ENCODE peak calls at places on chromosomes 2 and 18, in seven cellular contexts. W, L, Z, O, J, K and A are unnamed samples.
A peak's percentile ranks its signal among the peaks of the same experiment; 100 is the strongest.

GRCh38 chr18:48682768-48683167 is 143.9 kb downstream of the CTIF start:
- DNase-seq in W (no peak), L (peak; percentile 62), Z (peak; percentile 59), O (no peak), J (no peak), K (no peak), A (no peak)

GRCh38 chr2:230627806-230628724 is 84.6 kb upstream of the CAB39 start:
- DNase-seq in W (no peak), L (no peak), Z (peak; percentile 27), O (no peak), J (no peak), K (no peak), A (no peak)

GRCh38 chr2:129443235-129443884 is 536.1 kb upstream of the RAB6C start:
- DNase-seq in W (no peak), L (no peak), Z (no peak), O (no peak), J (no peak), K (no peak), A (no peak)

GRCh38 chr2:99939135-99939534 is 203.3 kb downstream of the AFF3 start:
- DNase-seq in W (no peak), L (no peak), Z (no peak), O (no peak), J (no peak), K (no peak), A (no peak)

GRCh38 chr2:134432438-134432883 is 178.6 kb downstream of the MGAT5 start:
- DNase-seq in W (no peak), L (no peak), Z (no peak), O (no peak), J (no peak), K (no peak), A (no peak)

GRCh38 chr2:11050565-11050964 is 104.7 kb upstream of the SLC66A3 start:
- DNase-seq in W (no peak), L (no peak), Z (no peak), O (no peak), J (no peak), K (no peak), A (no peak)

GRCh38 chr2:96792772-96793749 is 23.0 kb upstream of the CNNM3 start:
- DNase-seq in W (no peak), L (peak; percentile 5), Z (peak; percentile 72), O (no peak), J (peak; percentile 52), K (no peak), A (no peak)

GRCh38 chr2:11775384-11775783 is 29.0 kb downstream of the LPIN1 start:
- DNase-seq in W (no peak), L (no peak), Z (no peak), O (no peak), J (no peak), K (no peak), A (no peak)

GRCh38 chr18:48314694-48315093 is 94.5 kb downstream of the ZBTB7C start:
- DNase-seq in W (no peak), L (no peak), Z (peak; percentile 61), O (no peak), J (no peak), K (no peak), A (no peak)

GRCh38 chr2:158391876-158392275 is 64.7 kb downstream of the CCDC148 start:
- DNase-seq in W (no peak), L (no peak), Z (no peak), O (no peak), J (no peak), K (no peak), A (no peak)

GRCh38 chr18:46756559-46757201 is at the start of gene ST8SIA5:
- DNase-seq in W (peak; percentile 57), L (no peak), Z (no peak), O (no peak), J (peak; percentile 36), K (no peak), A (peak; percentile 24)

GRCh38 chr2:168231609-168232241 is 15.7 kb downstream of the STK39 start:
- DNase-seq in W (no peak), L (no peak), Z (no peak), O (no peak), J (peak; percentile 31), K (no peak), A (no peak)

GRCh38 chr2:239626971-239627598 is 226.3 kb upstream of the HDAC4 start:
- DNase-seq in W (no peak), L (no peak), Z (no peak), O (no peak), J (no peak), K (no peak), A (no peak)

GRCh38 chr2:9473308-9473984 is 905 bp upstream of the IAH1 start:
- DNase-seq in W (no peak), L (no peak), Z (peak; percentile 77), O (no peak), J (no peak), K (no peak), A (peak; percentile 33)

GRCh38 chr2:170723446-170723958 is 8.4 kb downstream of the SP5 start:
- DNase-seq in W (no peak), L (no peak), Z (no peak), O (no peak), J (no peak), K (no peak), A (no peak)

GRCh38 chr2:229231885-229232284 is 39.2 kb downstream of the PID1 start:
- DNase-seq in W (no peak), L (no peak), Z (no peak), O (no peak), J (no peak), K (no peak), A (no peak)

DNA sequence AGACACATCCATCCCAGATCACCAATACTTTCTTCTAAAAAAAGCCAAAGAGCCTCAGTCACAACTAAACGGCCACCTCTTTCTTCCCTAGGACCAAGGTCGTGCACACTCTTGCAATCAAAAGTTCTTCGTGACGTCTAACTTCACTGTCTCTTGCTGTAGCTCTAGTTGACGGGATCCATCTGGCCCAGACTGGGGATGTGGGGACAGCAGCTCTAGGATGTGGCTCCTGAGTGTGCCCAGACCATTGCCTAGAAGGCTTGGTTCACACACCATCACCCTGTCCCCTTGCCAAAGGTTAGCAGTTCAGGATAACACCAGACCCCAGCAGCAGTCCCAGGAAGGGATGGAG is 98.2 kb downstream of the TNS1 start:
- DNase-seq in W (no peak), L (no peak), Z (no peak), O (no peak), J (no peak), K (no peak), A (no peak)
- H3K27ac ChIP-seq in W (peak overlapping the region; percentile 98), L (peak overlapping the region; percentile 78), Z (peak overlapping the region; percentile 66), O (no peak overlapping the region), J (peak overlapping the region; percentile 95), K (no peak overlapping the region), A (peak overlapping the region; percentile 90)

GRCh38 chr2:56582570-56582969 is 398.8 kb downstream of the CCDC85A start:
- DNase-seq in W (no peak), L (no peak), Z (no peak), O (no peak), J (no peak), K (no peak), A (no peak)
- H3K4me3 ChIP-seq in W (no peak overlapping the region), L (no peak overlapping the region), Z (no peak overlapping the region), O (no peak overlapping the region), J (no peak overlapping the region), K (no peak overlapping the region), A (no peak overlapping the region)

DNA sequence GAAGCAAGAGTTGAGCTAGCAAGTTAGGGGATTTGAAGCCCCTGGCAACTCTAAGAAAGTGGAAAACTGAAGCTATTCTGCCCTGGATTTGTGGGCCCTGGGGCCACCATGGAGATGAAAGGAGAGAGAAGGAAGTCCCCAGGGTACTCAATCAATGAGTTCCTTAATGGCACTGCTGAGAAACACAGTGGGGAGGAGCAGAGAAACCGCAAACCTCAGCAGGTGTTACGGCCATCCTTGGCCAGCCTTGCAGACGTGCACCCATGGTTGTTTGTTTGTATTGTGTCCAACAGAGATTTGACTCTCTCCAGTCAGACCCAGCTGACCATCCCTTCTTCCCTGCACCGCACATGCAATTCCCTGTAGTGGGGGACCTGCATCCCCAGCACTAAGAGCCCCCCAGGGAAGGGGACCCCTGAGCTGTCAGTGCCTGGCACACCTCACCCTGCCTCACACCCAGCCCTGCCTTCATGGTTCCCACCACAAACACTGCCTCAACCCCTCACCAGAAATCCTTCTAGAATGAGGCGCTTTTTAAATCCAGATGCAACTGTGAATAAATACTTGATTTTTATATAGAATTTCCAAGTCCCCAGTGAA is 255.3 kb downstream of the SH3BP4 start:
- DNase-seq in W (no peak), L (no peak), Z (no peak), O (no peak), J (no peak), K (no peak), A (no peak)
- H3K27ac ChIP-seq in W (no peak overlapping the region), L (no peak overlapping the region), Z (no peak overlapping the region), O (no peak overlapping the region), J (no peak overlapping the region), K (no peak overlapping the region), A (no peak overlapping the region)

GRCh38 chr2:42792583-42793313 is at the start of gene HAAO:
- DNase-seq in W (no peak), L (peak; percentile 90), Z (peak; percentile 86), O (no peak), J (peak; percentile 68), K (no peak), A (no peak)
- H3K4me3 ChIP-seq in W (peak within 1 kb of the TSS; percentile 44), L (peak within 1 kb of the TSS; percentile 35), Z (peak within 1 kb of the TSS; percentile 51), O (no peak within 1 kb of the TSS), J (peak within 1 kb of the TSS; percentile 74), K (peak within 1 kb of the TSS; percentile 47), A (peak within 1 kb of the TSS; percentile 69)

GRCh38 chr2:101188683-101189405 is 37.7 kb upstream of the TBC1D8 start:
- DNase-seq in W (peak; percentile 32), L (no peak), Z (no peak), O (no peak), J (no peak), K (no peak), A (no peak)
- H3K27ac ChIP-seq in W (no peak overlapping the region), L (no peak overlapping the region), Z (no peak overlapping the region), O (no peak overlapping the region), J (no peak overlapping the region), K (no peak overlapping the region), A (no peak overlapping the region)

DNA sequence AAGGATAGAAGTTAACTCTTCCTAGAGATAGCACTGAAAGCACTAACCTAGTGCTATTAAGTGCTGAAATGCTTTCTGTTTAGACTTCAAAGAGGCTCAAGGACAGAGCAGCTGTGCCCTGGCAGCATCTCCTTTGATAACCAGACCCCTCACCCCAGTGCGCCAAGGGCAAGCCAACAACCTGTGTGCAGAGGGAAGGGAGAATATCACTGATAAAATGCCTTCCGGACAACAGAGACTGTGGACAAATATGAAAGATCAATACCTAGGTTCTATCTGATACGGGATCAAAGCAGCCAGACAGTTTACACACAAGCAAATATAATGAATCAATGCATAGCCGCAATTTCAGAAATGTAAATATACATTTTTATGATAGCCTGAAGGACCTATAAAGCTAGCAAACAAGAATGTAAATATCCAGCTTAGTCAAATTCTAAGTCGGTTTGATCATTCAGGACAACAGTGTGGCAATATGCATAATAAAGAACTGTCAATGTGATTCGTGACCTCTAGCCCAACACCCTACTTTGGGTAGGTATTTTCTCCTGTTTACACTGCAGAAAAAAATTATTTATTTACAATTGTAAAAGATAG is 91.8 kb upstream of the RFX8 start:
- DNase-seq in W (no peak), L (no peak), Z (no peak), O (no peak), J (no peak), K (no peak), A (no peak)
- H3K4me3 ChIP-seq in W (no peak overlapping the region), L (no peak overlapping the region), Z (no peak overlapping the region), O (no peak overlapping the region), J (no peak overlapping the region), K (no peak overlapping the region), A (no peak overlapping the region)